ENCODE peak calls at places on chromosomes 6 and 20, in nine cellular contexts. P, D, F, O, R, S, U, H and X are unnamed samples.

GRCh38 chr20:43996240-43996930 is 81.7 kb downstream of the TOX2 start:
- DNase-seq in P (no peak), D (no peak), F (no peak), O (no peak), R (no peak), S (no peak), U (no peak), H (no peak), X (no peak)

GRCh38 chr6:81608776-81609175 is 143.7 kb downstream of the TENT5A start:
- DNase-seq in P (no peak), D (no peak), F (no peak), O (no peak), R (no peak), S (no peak), U (no peak), H (peak; percentile 21), X (no peak)

GRCh38 chr20:15176929-15177328 is 839.5 kb upstream of the FLRT3 start:
- DNase-seq in P (peak; percentile 47), D (no peak), F (no peak), O (no peak), R (no peak), S (no peak), U (no peak), H (no peak), X (no peak)

GRCh38 chr6:40286027-40286426 is 301.1 kb downstream of the LRFN2 start:
- DNase-seq in P (no peak), D (no peak), F (no peak), O (no peak), R (no peak), S (no peak), U (no peak), H (no peak), X (no peak)

GRCh38 chr6:32114853-32115252 is 5.7 kb upstream of the TNXB start:
- DNase-seq in P (no peak), D (no peak), F (no peak), O (no peak), R (no peak), S (no peak), U (no peak), H (peak; percentile 89), X (no peak)

GRCh38 chr6:23823421-23823820 is 302.6 kb upstream of the NRSN1 start:
- DNase-seq in P (no peak), D (no peak), F (no peak), O (peak; percentile 29), R (no peak), S (no peak), U (no peak), H (no peak), X (peak; percentile 84)

GRCh38 chr6:7505196-7505699 is 36.2 kb upstream of the DSP start:
- DNase-seq in P (peak; percentile 33), D (no peak), F (no peak), O (peak; percentile 68), R (peak; percentile 100), S (no peak), U (no peak), H (peak; percentile 75), X (peak; percentile 55)

GRCh38 chr6:52993461-52993860 is 1.6 kb downstream of the GSTA4 start:
- DNase-seq in P (no peak), D (no peak), F (no peak), O (peak; percentile 17), R (no peak), S (no peak), U (no peak), H (peak; percentile 26), X (no peak)

GRCh38 chr6:105174512-105174911 is 5.3 kb downstream of the POPDC3 start:
- DNase-seq in P (no peak), D (no peak), F (no peak), O (peak; percentile 80), R (peak; percentile 86), S (no peak), U (no peak), H (peak; percentile 84), X (no peak)

GRCh38 chr6:122798099-122798641 is 9.1 kb downstream of the SMPDL3A start:
- DNase-seq in P (no peak), D (no peak), F (no peak), O (peak; percentile 85), R (peak; percentile 87), S (peak; percentile 8), U (no peak), H (peak; percentile 82), X (no peak)

GRCh38 chr6:46184114-46184513 is 13.3 kb upstream of the ENPP5 start:
- DNase-seq in P (no peak), D (no peak), F (no peak), O (peak; percentile 84), R (peak; percentile 68), S (no peak), U (no peak), H (peak; percentile 90), X (no peak)

GRCh38 chr20:25269057-25269832 is 21.4 kb downstream of the PYGB start:
- DNase-seq in P (no peak), D (no peak), F (no peak), O (no peak), R (no peak), S (no peak), U (no peak), H (no peak), X (no peak)